ENCODE peak calls at places on chromosomes 5 and 9, in five cellular contexts. B is activated CD4-positive, alpha-beta T cell treated with anti-CD3 and anti-CD28 coated beads for 24 hours; I is left cardiac atrium; Z is caudate nucleus; W is ELF-1. L is an unnamed sample.

GRCh38 chr5:127589309-127590036 is 59.4 kb upstream of the CTXN3 start:
- DNase-seq in I (no peak), W (peak), B (no peak), Z (no peak), L (no peak)

GRCh38 chr5:178785999-178786398 is 55.5 kb upstream of the ZNF354A start:
- DNase-seq in Z (no peak), B (no peak), W (no peak), I (no peak), L (no peak)

GRCh38 chr5:139710370-139711066 is 62.4 kb downstream of the CXXC5 start:
- DNase-seq in W (peak), I (peak), B (peak), Z (peak), L (peak)

GRCh38 chr5:41794478-41794877 is 75.7 kb downstream of the OXCT1 start:
- DNase-seq in W (no peak), I (peak), Z (no peak), B (no peak), L (peak)

GRCh38 chr5:372556-372910 is 51.0 kb downstream of the AHRR start:
- DNase-seq in Z (no peak), B (no peak), I (no peak), W (peak), L (no peak)

GRCh38 chr5:98307811-98308210 is 465.7 kb upstream of the RGMB start:
- DNase-seq in Z (no peak), B (no peak), I (no peak), W (no peak), L (no peak)

GRCh38 chr5:160119142-160119904 is at the start of gene PWWP2A:
- DNase-seq in Z (peak), I (peak), W (peak), B (peak), L (peak)

GRCh38 chr5:176536132-176536901 is 885 bp downstream of the RNF44 start:
- DNase-seq in Z (peak), B (peak), I (peak), W (peak), L (peak)

GRCh38 chr5:97498657-97499056 is 315.6 kb upstream of the RIOK2 start:
- DNase-seq in B (no peak), I (peak), Z (no peak), W (no peak), L (no peak)

GRCh38 chr5:154258531-154259217 is 68.1 kb downstream of the GALNT10 start:
- DNase-seq in Z (no peak), W (no peak), I (no peak), B (no peak), L (no peak)

GRCh38 chr9:86353591-86354047 is 591 bp downstream of the TUT7 start:
- DNase-seq in W (no peak), Z (no peak), I (no peak), B (no peak), L (no peak)

GRCh38 chr5:41195228-41195627 is 18.1 kb downstream of the C6 start:
- DNase-seq in W (no peak), Z (no peak), B (no peak), I (no peak), L (no peak)

GRCh38 chr5:155087036-155087435 is 73.5 kb downstream of the KIF4B start:
- DNase-seq in W (peak), Z (no peak), B (no peak), I (no peak), L (peak)

GRCh38 chr9:12882430-12882829 is 107.6 kb downstream of the LURAP1L start:
- DNase-seq in I (no peak), W (no peak), Z (no peak), B (no peak), L (no peak)

GRCh38 chr5:111432828-111433536 is 79.4 kb downstream of the STARD4 start:
- DNase-seq in Z (no peak), W (no peak), I (no peak), B (no peak), L (peak)

GRCh38 chr5:141359790-141360426 is at the start of gene PCDHGB2:
- DNase-seq in I (no peak), W (no peak), B (no peak), Z (no peak), L (peak)

GRCh38 chr9:81604306-81605153 is 84.8 kb downstream of the TLE1 start:
- DNase-seq in Z (no peak), B (no peak), I (no peak), W (peak), L (no peak)

GRCh38 chr5:126998201-126998631 is 32.1 kb downstream of the MARCHF3 start:
- DNase-seq in W (no peak), Z (no peak), B (no peak), I (no peak), L (peak)

GRCh38 chr5:68395302-68395701 is 179.7 kb downstream of the PIK3R1 start:
- DNase-seq in W (no peak), B (no peak), Z (no peak), I (no peak), L (no peak)

GRCh38 chr5:8843766-8844165 is 702.1 kb downstream of the SEMA5A start:
- DNase-seq in B (no peak), I (peak), W (no peak), Z (no peak), L (no peak)

GRCh38 chr5:51381801-51382507 is 1.3 kb upstream of the ISL1 start:
- DNase-seq in I (no peak), W (peak), Z (no peak), B (no peak), L (peak)

GRCh38 chr9:18360005-18360404 is 113.9 kb upstream of the ADAMTSL1 start:
- DNase-seq in B (no peak), Z (no peak), W (no peak), I (no peak), L (peak)

GRCh38 chr5:61796773-61797172 is 464.7 kb downstream of the ZSWIM6 start:
- DNase-seq in B (no peak), Z (no peak), I (no peak), W (no peak), L (no peak)

GRCh38 chr9:35669331-35670145 is 4.2 kb upstream of the CA9 start:
- DNase-seq in B (no peak), I (no peak), W (no peak), Z (no peak), L (no peak)

GRCh38 chr5:179304466-179304865 is 40.8 kb downstream of the ADAMTS2 start:
- DNase-seq in B (no peak), Z (no peak), I (no peak), W (no peak), L (no peak)

GRCh38 chr5:117454716-117455212 is 880.1 kb upstream of the SEMA6A start:
- DNase-seq in W (peak), Z (no peak), B (peak), I (peak), L (peak)

GRCh38 chr9:4762889-4763521 is 22.0 kb upstream of the AK3 start:
- DNase-seq in W (peak), I (peak), B (no peak), Z (no peak), L (peak)